ENCODE peak calls at places on chromosomes 11 and 22, in seven cellular contexts. I is K562, T is HCT116, H is SK-N-SH, E is HepG2, J is H1, O is GM12878. K is an unnamed sample.

GRCh38 chr11:7555067-7555699 is 41.4 kb downstream of the PPFIBP2 start:
- DNase-seq in I (no peak), T (no peak), H (no peak), E (no peak), J (no peak), O (no peak), K (peak)

GRCh38 chr22:48627203-48627602 is 1200.5 kb downstream of the BRD1 start:
- DNase-seq in I (no peak), T (no peak), H (peak), E (no peak), J (no peak), O (no peak), K (no peak)

GRCh38 chr11:8721740-8722139 is 39.1 kb downstream of the RPL27A start:
- DNase-seq in I (no peak), T (no peak), H (no peak), E (no peak), J (no peak), O (no peak), K (no peak)

GRCh38 chr11:24233041-24233440 is 263.8 kb upstream of the LUZP2 start:
- DNase-seq in I (no peak), T (no peak), H (no peak), E (no peak), J (no peak), O (no peak), K (peak)

GRCh38 chr22:19325296-19325950 is 33.9 kb upstream of the CLTCL1 start:
- DNase-seq in I (no peak), T (no peak), H (no peak), E (no peak), J (no peak), O (no peak), K (no peak)

GRCh38 chr11:78194490-78194889 is 5.8 kb downstream of the USP35 start:
- DNase-seq in I (no peak), T (no peak), H (no peak), E (no peak), J (no peak), O (no peak), K (no peak)

GRCh38 chr22:22753526-22754267 is 109.3 kb downstream of the GGTLC2 start:
- DNase-seq in I (peak), T (peak), H (peak), E (peak), J (peak), O (no peak), K (peak)

GRCh38 chr11:3959015-3959917 is 103.8 kb downstream of the STIM1 start:
- DNase-seq in I (peak), T (no peak), H (no peak), E (peak), J (no peak), O (no peak), K (no peak)

GRCh38 chr11:116719102-116719501 is 53.7 kb downstream of the BUD13 start:
- DNase-seq in I (no peak), T (no peak), H (no peak), E (no peak), J (no peak), O (no peak), K (no peak)

GRCh38 chr22:22080270-22080669 is 97.7 kb upstream of the TOP3B start:
- DNase-seq in I (no peak), T (no peak), H (no peak), E (no peak), J (no peak), O (no peak), K (no peak)

GRCh38 chr22:19146215-19146968 is 1.9 kb upstream of the ESS2 start:
- DNase-seq in I (peak), T (no peak), H (no peak), E (peak), J (no peak), O (no peak), K (no peak)

GRCh38 chr11:5992604-5993251 is 5.9 kb upstream of the OR52L1 start:
- DNase-seq in I (peak), T (peak), H (peak), E (peak), J (no peak), O (no peak), K (peak)

GRCh38 chr11:78801161-78801884 is 226.7 kb upstream of the NARS2 start:
- DNase-seq in I (no peak), T (no peak), H (no peak), E (no peak), J (no peak), O (no peak), K (peak)

DNA sequence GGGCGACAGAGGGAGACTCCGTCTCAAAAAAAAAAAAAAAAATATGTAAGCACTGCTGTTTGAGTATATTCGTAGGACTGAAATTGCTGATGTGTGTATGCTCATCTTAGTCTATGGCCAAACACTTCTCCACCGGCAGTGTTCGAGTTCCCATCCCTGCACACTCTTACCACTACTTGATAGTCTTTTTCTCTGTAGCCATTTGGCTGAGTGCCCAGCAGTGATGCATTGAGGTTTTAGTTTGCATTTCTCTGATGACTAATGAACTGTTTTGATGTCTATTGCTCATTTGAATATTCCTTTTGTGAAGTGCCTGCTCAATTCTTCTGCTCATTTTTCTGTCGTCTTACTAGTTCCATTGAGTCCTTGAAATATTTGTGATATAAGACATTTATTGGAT is 1.9 kb downstream of the TIRAP start:
- DNase-seq in I (peak), T (no peak), H (no peak), E (peak), J (no peak), O (peak), K (peak)
- TF ChIP-seq JUND in I (peak), T (no peak), H (peak), E (no peak), J (no peak), O (no peak), K (no peak)

GRCh38 chr11:30788849-30789248 is 202.7 kb upstream of the MPPED2 start:
- DNase-seq in I (no peak), T (no peak), H (no peak), E (no peak), J (no peak), O (no peak), K (no peak)

GRCh38 chr11:30789270-30789669 is 203.1 kb upstream of the MPPED2 start:
- DNase-seq in I (no peak), T (no peak), H (no peak), E (no peak), J (no peak), O (no peak), K (no peak)

GRCh38 chr11:30786392-30787120 is 200.4 kb upstream of the MPPED2 start:
- DNase-seq in I (no peak), T (no peak), H (no peak), E (peak), J (no peak), O (no peak), K (no peak)
- TF ChIP-seq JUND in I (no peak), T (no peak), H (no peak), E (no peak), J (no peak), O (no peak), K (no peak)

DNA sequence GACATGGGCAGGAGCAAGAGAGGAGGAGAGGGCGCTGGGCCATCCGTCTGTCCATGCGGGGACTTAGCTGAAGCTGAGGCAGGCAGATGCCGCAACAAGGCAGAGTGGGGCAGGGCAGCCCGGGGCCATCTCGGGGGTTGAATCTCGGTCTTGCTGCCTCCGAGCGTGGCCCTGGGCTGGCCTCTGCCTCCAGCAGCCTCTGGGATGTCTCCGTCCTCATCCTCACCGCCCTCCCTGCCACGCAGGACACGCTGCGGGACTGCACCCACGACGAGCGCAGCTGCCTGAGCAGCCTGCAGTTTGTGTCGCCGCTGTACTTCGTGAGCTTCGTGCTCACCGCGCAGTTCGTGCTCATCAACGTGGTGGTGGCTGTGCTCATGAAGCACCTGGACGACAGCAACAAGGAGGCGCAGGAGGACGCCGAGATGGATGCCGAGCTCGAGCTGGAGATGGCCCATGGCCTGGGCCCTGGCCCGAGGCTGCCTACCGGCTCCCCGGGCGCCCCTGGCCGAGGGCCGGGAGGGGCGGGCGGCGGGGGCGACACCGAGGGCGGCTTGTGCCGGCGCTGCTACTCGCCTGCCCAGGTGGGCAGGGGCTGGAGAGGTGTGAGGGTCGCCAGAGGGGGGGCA is 108.4 kb downstream of the CACNA1I start:
- DNase-seq in I (no peak), T (no peak), H (no peak), E (no peak), J (no peak), O (no peak), K (no peak)
- TF ChIP-seq JUND in I (no peak), T (no peak), H (no peak), E (no peak), J (no peak), O (no peak), K (no peak)

DNA sequence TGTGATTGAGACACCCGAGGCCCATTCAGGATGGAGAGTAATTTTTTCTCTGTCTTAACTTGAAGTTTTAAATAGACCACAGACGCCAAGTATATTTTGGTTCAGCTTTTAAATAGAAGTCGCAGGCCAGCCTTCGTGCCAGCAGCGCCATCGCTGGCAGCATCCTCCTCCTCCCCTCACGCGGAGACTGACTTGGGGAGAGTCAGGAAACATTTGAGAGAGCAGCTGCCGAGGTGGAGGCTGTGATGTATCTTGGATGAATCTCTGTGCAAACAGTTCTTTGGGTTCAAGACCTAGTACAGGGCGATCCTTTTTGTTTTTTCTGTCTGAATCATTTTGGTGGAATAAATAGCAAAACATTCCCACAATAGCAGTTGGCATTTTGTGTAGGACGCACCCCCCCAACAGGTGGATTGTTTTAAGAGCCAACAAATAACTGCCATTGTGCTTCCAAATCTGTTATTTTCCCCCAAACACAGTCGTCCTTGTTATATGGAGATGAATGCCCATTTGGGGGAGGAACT is 920 bp upstream of the DMC1 start:
- DNase-seq in I (peak), T (peak), H (peak), E (no peak), J (no peak), O (no peak), K (peak)
- TF ChIP-seq JUND in I (no peak), T (no peak), H (no peak), E (no peak), J (no peak), O (no peak), K (no peak)

GRCh38 chr11:67504950-67505561 is at the start of gene PITPNM1:
- DNase-seq in I (peak), T (no peak), H (peak), E (peak), J (peak), O (no peak), K (peak)
- TF ChIP-seq JUND in I (no peak), T (no peak), H (no peak), E (no peak), J (no peak), O (no peak), K (no peak)

DNA sequence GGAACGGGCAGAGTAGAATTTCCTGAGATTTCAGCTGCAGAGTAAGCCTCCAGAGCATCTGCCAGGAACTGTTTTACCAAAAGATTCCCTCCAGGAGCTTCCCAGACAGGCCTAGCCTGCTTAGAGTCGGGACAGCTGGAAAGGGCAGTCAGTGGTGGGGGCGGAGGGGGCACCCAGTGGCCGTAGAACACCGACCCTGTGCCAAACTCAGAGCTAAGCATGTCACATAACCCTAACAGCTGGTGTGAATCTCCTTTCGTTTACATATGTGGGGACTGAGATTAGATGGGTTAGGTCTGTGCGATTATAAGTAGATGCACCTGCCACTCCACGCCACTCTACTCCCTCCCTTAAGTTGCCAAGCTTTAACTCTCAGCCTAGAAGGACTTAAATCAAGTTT is 79.9 kb upstream of the CRTAM start:
- DNase-seq in I (no peak), T (no peak), H (no peak), E (no peak), J (no peak), O (no peak), K (no peak)
- TF ChIP-seq JUND in I (no peak), T (no peak), H (no peak), E (no peak), J (no peak), O (no peak), K (no peak)

GRCh38 chr22:45036154-45036553 is 26.3 kb upstream of the PHF21B start:
- DNase-seq in I (no peak), T (no peak), H (no peak), E (no peak), J (no peak), O (no peak), K (no peak)
- TF ChIP-seq JUND in I (no peak), T (no peak), H (no peak), E (no peak), J (no peak), O (no peak), K (no peak)

DNA sequence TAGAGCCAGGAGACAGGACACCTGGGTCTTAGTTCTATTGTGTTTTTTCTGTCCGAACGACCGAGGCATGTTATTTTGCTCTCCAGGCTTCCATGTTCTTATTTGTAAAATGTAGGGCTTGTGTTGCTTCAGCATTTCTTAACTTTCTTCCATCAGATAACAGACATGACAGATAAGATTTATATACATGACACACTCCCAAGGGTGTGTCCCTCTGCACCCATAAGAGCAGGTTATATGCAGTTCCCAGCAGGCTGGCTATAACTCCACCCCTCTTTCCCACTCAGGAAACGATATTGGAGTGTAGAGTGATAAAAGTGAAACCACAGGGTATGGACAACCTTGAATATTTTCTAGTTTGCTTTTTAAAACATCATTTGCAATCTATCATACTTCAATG is 65.8 kb downstream of the APIP start:
- DNase-seq in I (peak), T (no peak), H (no peak), E (no peak), J (no peak), O (no peak), K (no peak)
- TF ChIP-seq JUND in I (no peak), T (no peak), H (no peak), E (no peak), J (no peak), O (no peak), K (no peak)